ENCODE peak calls at places on chromosomes 3 and 15, in six cellular contexts. One of them, this sample, is unnamed.

GRCh38 chr3:179867961-179868360 is 168.8 kb downstream of the PEX5L start:
- DNase-seq in upper lobe of right lung: no peak
- DNase-seq in adrenal gland: no peak
- DNase-seq in GM12865: no peak
- DNase-seq in mucosa of descending colon: no peak
- DNase-seq in foreskin keratinocyte: no peak
- DNase-seq in this sample: no peak

GRCh38 chr3:45607790-45608189 is 13.2 kb downstream of the LIMD1 start:
- DNase-seq in foreskin keratinocyte: no peak
- DNase-seq in GM12865: no peak
- DNase-seq in mucosa of descending colon: no peak
- DNase-seq in adrenal gland: no peak
- DNase-seq in upper lobe of right lung: no peak
- DNase-seq in this sample: no peak

GRCh38 chr3:46406786-46407611 is at the start of the genes CCR5AS and CCRL2:
- DNase-seq in foreskin keratinocyte: no peak
- DNase-seq in upper lobe of right lung: peak
- DNase-seq in mucosa of descending colon: peak
- DNase-seq in GM12865: peak
- DNase-seq in adrenal gland: peak
- DNase-seq in this sample: peak

GRCh38 chr3:49972656-49973055 is 32.7 kb downstream of the RBM6 start:
- DNase-seq in foreskin keratinocyte: no peak
- DNase-seq in GM12865: no peak
- DNase-seq in adrenal gland: no peak
- DNase-seq in upper lobe of right lung: no peak
- DNase-seq in mucosa of descending colon: no peak
- DNase-seq in this sample: no peak

GRCh38 chr3:57896046-57896445 is 112.2 kb upstream of the FLNB start:
- DNase-seq in upper lobe of right lung: no peak
- DNase-seq in foreskin keratinocyte: no peak
- DNase-seq in mucosa of descending colon: no peak
- DNase-seq in GM12865: no peak
- DNase-seq in adrenal gland: no peak
- DNase-seq in this sample: no peak

GRCh38 chr15:90956551-90957104 is 1.9 kb downstream of the RCCD1 start:
- DNase-seq in foreskin keratinocyte: no peak
- DNase-seq in GM12865: peak
- DNase-seq in mucosa of descending colon: peak
- DNase-seq in upper lobe of right lung: peak
- DNase-seq in adrenal gland: peak
- DNase-seq in this sample: peak

GRCh38 chr15:99970891-99971330 is 237.7 kb upstream of the LYSMD4 start:
- DNase-seq in mucosa of descending colon: no peak
- DNase-seq in upper lobe of right lung: peak
- DNase-seq in foreskin keratinocyte: no peak
- DNase-seq in adrenal gland: no peak
- DNase-seq in GM12865: no peak
- DNase-seq in this sample: peak

GRCh38 chr3:184474907-184475306 is 86.7 kb upstream of the EPHB3 start:
- DNase-seq in foreskin keratinocyte: no peak
- DNase-seq in upper lobe of right lung: no peak
- DNase-seq in mucosa of descending colon: no peak
- DNase-seq in GM12865: no peak
- DNase-seq in adrenal gland: no peak
- DNase-seq in this sample: no peak

GRCh38 chr3:142180761-142181362 is 31.5 kb upstream of the TFDP2 start:
- DNase-seq in foreskin keratinocyte: peak
- DNase-seq in mucosa of descending colon: peak
- DNase-seq in upper lobe of right lung: no peak
- DNase-seq in GM12865: peak
- DNase-seq in adrenal gland: peak
- DNase-seq in this sample: no peak

GRCh38 chr3:195397524-195397923 is 45.3 kb downstream of the ACAP2 start:
- DNase-seq in foreskin keratinocyte: no peak
- DNase-seq in mucosa of descending colon: no peak
- DNase-seq in adrenal gland: no peak
- DNase-seq in upper lobe of right lung: no peak
- DNase-seq in GM12865: peak
- DNase-seq in this sample: no peak

GRCh38 chr3:188416041-188416440 is 262.1 kb downstream of the LPP start:
- DNase-seq in mucosa of descending colon: no peak
- DNase-seq in foreskin keratinocyte: no peak
- DNase-seq in upper lobe of right lung: no peak
- DNase-seq in GM12865: no peak
- DNase-seq in adrenal gland: no peak
- DNase-seq in this sample: no peak

GRCh38 chr3:129291487-129291886 is 12.8 kb downstream of the HMCES start:
- DNase-seq in mucosa of descending colon: no peak
- DNase-seq in adrenal gland: no peak
- DNase-seq in GM12865: no peak
- DNase-seq in upper lobe of right lung: no peak
- DNase-seq in foreskin keratinocyte: no peak
- DNase-seq in this sample: no peak

GRCh38 chr15:35724626-35725025 is 178.7 kb upstream of the DPH6 start:
- DNase-seq in upper lobe of right lung: no peak
- DNase-seq in GM12865: no peak
- DNase-seq in foreskin keratinocyte: no peak
- DNase-seq in adrenal gland: no peak
- DNase-seq in mucosa of descending colon: no peak
- DNase-seq in this sample: no peak